ENCODE peak calls at places on chromosomes 6 and 20, in seven cellular contexts. F is H1, Y is IMR-90, N is mesendoderm, L is trophoblast cell, T is neuronal stem cell, V is mesenchymal stem cell. U is an unnamed sample.

GRCh38 chr6:19433101-19433500 is 404.1 kb upstream of the ID4 start:
- DNase-seq in N (no peak), L (no peak), F (no peak), T (no peak), Y (no peak), V (no peak), U (no peak)

GRCh38 chr20:58150772-58151171 is 77.7 kb downstream of the ANKRD60 start:
- DNase-seq in V (no peak), T (peak; percentile 36), N (peak; percentile 75), L (no peak), Y (no peak), F (peak; percentile 90), U (peak; percentile 82)

GRCh38 chr6:135323202-135323668 is 142.1 kb downstream of the MYB start:
- DNase-seq in N (peak; percentile 96), T (no peak), F (no peak), L (no peak), V (no peak), Y (no peak), U (no peak)

GRCh38 chr6:119196732-119197131 is 118.3 kb upstream of the FAM184A start:
- DNase-seq in T (no peak), F (no peak), Y (no peak), V (peak; percentile 22), L (no peak), N (no peak), U (no peak)

GRCh38 chr6:160054913-160055312 is 66.7 kb upstream of the SLC22A1 start:
- DNase-seq in V (no peak), F (no peak), Y (no peak), T (no peak), L (no peak), N (no peak), U (no peak)

GRCh38 chr6:384898-385297 is 6.7 kb upstream of the IRF4 start:
- DNase-seq in F (no peak), N (no peak), Y (no peak), V (no peak), T (no peak), L (no peak), U (no peak)

GRCh38 chr6:28634758-28635546 is 109.3 kb downstream of the GPX5 start:
- DNase-seq in Y (no peak), V (peak; percentile 18), N (peak; percentile 89), F (peak; percentile 71), T (no peak), L (peak; percentile 60), U (peak; percentile 83)

GRCh38 chr6:53250761-53251672 is 97.7 kb downstream of the ELOVL5 start:
- DNase-seq in V (peak; percentile 19), T (no peak), Y (peak; percentile 37), L (peak; percentile 84), N (no peak), F (no peak), U (no peak)

GRCh38 chr20:42340358-42340757 is 722.2 kb upstream of the CHD6 start:
- DNase-seq in F (no peak), L (no peak), Y (no peak), V (no peak), N (no peak), T (no peak), U (no peak)

GRCh38 chr6:22062807-22063408 is 233.9 kb downstream of the PRL start:
- DNase-seq in F (no peak), V (no peak), T (no peak), Y (no peak), N (no peak), L (no peak), U (no peak)

GRCh38 chr6:69961251-69961650 is 94.9 kb downstream of the COL19A1 start:
- DNase-seq in T (no peak), N (no peak), Y (no peak), L (no peak), F (no peak), V (peak; percentile 76), U (no peak)

GRCh38 chr20:49948809-49949507 is 12.8 kb downstream of the RNF114 start:
- DNase-seq in L (no peak), V (peak; percentile 94), T (no peak), N (no peak), F (no peak), Y (peak; percentile 99), U (no peak)

GRCh38 chr6:25215881-25216280 is 63.3 kb upstream of the CARMIL1 start:
- DNase-seq in L (peak; percentile 95), Y (no peak), V (peak; percentile 35), T (no peak), F (no peak), N (no peak), U (no peak)

GRCh38 chr20:10131612-10132345 is 86.9 kb upstream of the SNAP25 start:
- DNase-seq in T (no peak), L (no peak), Y (peak; percentile 67), F (peak; percentile 54), V (no peak), N (no peak), U (peak; percentile 64)

GRCh38 chr6:165577556-165577955 is 85.5 kb downstream of the PDE10A start:
- DNase-seq in L (no peak), F (no peak), Y (no peak), N (no peak), V (no peak), T (no peak), U (no peak)

GRCh38 chr20:48564997-48565396 is 262.8 kb downstream of the PREX1 start:
- DNase-seq in Y (no peak), V (no peak), T (no peak), N (no peak), F (no peak), L (no peak), U (no peak)

GRCh38 chr6:145756170-145756662 is 20.9 kb upstream of the EPM2A start:
- DNase-seq in V (peak; percentile 90), L (peak; percentile 15), Y (peak; percentile 89), T (no peak), F (no peak), N (no peak), U (no peak)

GRCh38 chr20:62382306-62383198 is 4.4 kb upstream of the RPS21 start:
- DNase-seq in T (peak; percentile 66), N (peak; percentile 91), F (peak; percentile 95), Y (peak; percentile 70), V (peak; percentile 83), L (peak; percentile 90), U (peak; percentile 93)

DNA sequence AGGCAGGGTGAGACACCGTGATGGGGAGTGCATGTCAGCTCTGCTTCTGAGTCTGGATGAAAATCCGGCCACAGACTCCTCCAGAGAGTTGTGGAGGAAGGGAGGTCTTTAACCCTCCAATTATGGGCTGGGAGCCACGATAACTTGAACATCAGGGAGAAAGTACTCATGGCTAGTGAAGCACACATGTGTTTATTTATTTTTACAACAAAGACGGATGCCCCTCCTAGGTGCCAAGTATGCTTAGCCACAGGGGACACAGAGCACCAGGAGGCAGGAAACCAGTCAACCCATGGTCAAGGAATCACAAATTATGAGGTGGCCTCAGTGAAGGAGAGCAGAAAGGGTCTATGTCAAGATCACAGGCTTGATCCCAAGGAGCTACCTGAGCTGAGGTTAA is 54.1 kb downstream of the ZNF217 start:
- DNase-seq in N (no peak), Y (no peak), L (no peak), V (no peak), F (no peak), T (no peak), U (no peak)
- H3K18ac ChIP-seq in N (no peak overlapping the region), Y (no peak overlapping the region), L (no peak overlapping the region), V (no peak overlapping the region), F (no peak overlapping the region), T (no peak overlapping the region), U (no peak overlapping the region)

GRCh38 chr6:149127212-149127611 is 190.3 kb upstream of the TAB2 start:
- DNase-seq in Y (peak; percentile 73), L (no peak), F (no peak), N (no peak), V (no peak), T (no peak), U (no peak)
- H3K27ac ChIP-seq in Y (no peak overlapping the region), L (no peak overlapping the region), F (no peak overlapping the region), N (no peak overlapping the region), V (no peak overlapping the region), T (no peak overlapping the region), U (no peak overlapping the region)

DNA sequence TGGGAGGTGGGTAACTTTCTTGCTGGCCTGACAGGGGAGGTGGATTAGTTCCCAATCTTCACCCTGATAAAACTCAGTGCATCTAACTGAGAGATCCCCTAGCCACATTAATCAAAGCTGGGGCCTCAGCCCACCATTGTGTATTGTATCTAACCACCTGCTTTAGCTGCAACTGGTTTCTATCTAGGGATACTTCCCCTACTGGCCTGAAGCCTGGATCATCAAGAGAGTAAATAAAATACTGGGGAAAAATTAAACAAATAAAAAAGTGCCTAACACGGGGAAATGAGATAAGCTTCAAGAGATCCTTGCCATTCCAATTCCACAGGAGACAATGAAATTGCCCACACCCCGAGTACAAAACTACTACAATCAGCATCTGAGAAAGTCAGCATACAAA is 149.4 kb downstream of the INSM1 start:
- DNase-seq in Y (no peak), V (no peak), L (no peak), T (no peak), N (no peak), F (no peak), U (no peak)
- H3K18ac ChIP-seq in Y (no peak overlapping the region), V (no peak overlapping the region), L (no peak overlapping the region), T (no peak overlapping the region), N (no peak overlapping the region), F (no peak overlapping the region), U (no peak overlapping the region)

DNA sequence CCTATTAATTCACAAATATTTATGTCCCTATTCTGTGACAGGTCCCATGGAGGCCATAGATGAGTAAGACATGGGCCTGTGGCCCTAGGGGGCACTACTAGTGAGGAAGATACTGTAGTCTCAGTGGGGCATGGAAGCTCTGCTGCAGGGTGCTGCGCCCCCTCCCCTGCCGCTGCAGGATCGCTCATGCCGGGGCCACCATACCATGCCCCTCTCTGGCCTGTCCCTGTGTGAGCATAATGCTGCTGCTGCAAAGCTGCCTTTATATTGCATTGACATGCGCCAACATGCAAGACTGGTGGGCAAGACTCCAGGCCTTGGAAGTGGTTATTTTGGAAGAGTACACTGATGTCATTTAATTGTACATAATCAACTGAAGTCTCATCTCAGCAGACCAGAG is 60.0 kb downstream of the TOX2 start:
- DNase-seq in Y (no peak), N (no peak), L (no peak), T (no peak), V (no peak), F (no peak), U (no peak)
- H3K27ac ChIP-seq in Y (peak overlapping the region; percentile 49), N (no peak overlapping the region), L (no peak overlapping the region), T (no peak overlapping the region), V (no peak overlapping the region), F (no peak overlapping the region), U (no peak overlapping the region)

GRCh38 chr6:39952170-39952569 is 17.9 kb upstream of the MOCS1 start:
- DNase-seq in L (no peak), V (no peak), N (no peak), Y (peak; percentile 14), T (no peak), F (no peak), U (no peak)
- H3K18ac ChIP-seq in L (no peak overlapping the region), V (no peak overlapping the region), N (no peak overlapping the region), Y (no peak overlapping the region), T (no peak overlapping the region), F (no peak overlapping the region), U (no peak overlapping the region)

DNA sequence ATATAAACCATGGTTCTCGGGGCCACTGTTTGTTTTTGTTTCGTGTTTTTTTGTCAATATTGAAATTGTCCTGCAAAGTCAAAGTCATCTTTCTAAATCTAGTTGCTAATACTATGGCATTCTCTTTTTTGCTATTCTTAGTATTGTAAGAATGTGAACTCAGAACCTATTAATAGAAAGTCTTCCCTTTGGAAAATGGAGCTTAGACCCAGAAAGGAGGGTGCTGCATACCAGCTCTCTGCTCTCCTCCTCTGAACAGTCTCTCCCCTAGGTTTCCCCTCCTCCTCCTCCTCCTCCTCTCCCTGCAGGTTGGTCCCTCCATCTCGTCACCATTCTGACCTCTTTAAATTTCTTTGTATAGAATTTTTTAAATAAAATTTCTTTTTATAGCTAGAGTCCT is 150.4 kb upstream of the CCN2 start:
- DNase-seq in N (no peak), V (no peak), F (no peak), T (no peak), Y (no peak), L (no peak), U (no peak)
- H3K27ac ChIP-seq in N (no peak overlapping the region), V (no peak overlapping the region), F (no peak overlapping the region), T (no peak overlapping the region), Y (no peak overlapping the region), L (no peak overlapping the region), U (no peak overlapping the region)